ENCODE peak calls at places on chromosomes 6 and 20, in four cellular contexts. U is T follicular helper cell; J is kidney glomerular epithelial cell; N is activated naive CD8-positive, alpha-beta T cell treated with anti-CD3 and anti-CD28 coated beads for 36 hours. R is an unnamed sample.
A peak's percentile ranks its signal among the peaks of the same experiment; 100 is the strongest.

GRCh38 chr6:116557863-116558262 is 4.3 kb downstream of the CALHM4 start:
- DNase-seq in U (no peak), J (peak; percentile 89), N (no peak), R (no peak)

GRCh38 chr20:41632896-41633295 is 14.7 kb upstream of the CHD6 start:
- DNase-seq in U (no peak), J (no peak), N (no peak), R (no peak)

GRCh38 chr6:391559-392440 is at the start of gene IRF4:
- DNase-seq in U (no peak), J (no peak), N (peak; percentile 76), R (peak; percentile 81)

GRCh38 chr6:118745156-118745555 is 93.8 kb upstream of the CEP85L start:
- DNase-seq in U (no peak), J (no peak), N (no peak), R (no peak)

GRCh38 chr6:116779569-116780164 is 14.1 kb upstream of the FAM162B start:
- DNase-seq in U (no peak), J (peak; percentile 42), N (no peak), R (no peak)

GRCh38 chr6:111972714-111973678 is 80.9 kb upstream of the CCN6 start:
- DNase-seq in U (peak; percentile 63), J (peak; percentile 90), N (peak; percentile 70), R (peak; percentile 63)

GRCh38 chr20:64161595-64162238 is 2.5 kb upstream of the MYT1 start:
- DNase-seq in U (no peak), J (peak; percentile 25), N (peak; percentile 40), R (peak; percentile 43)

GRCh38 chr20:61842011-61842410 is 223.7 kb downstream of the TAF4 start:
- DNase-seq in U (no peak), J (no peak), N (no peak), R (no peak)

GRCh38 chr6:20463396-20463795 is 61.7 kb downstream of the E2F3 start:
- DNase-seq in U (no peak), J (no peak), N (no peak), R (no peak)

GRCh38 chr6:816510-817084 is 123.7 kb upstream of the EXOC2 start:
- DNase-seq in U (no peak), J (no peak), N (peak; percentile 64), R (peak; percentile 63)

GRCh38 chr6:38153511-38153910 is 334.0 kb downstream of the ZFAND3 start:
- DNase-seq in U (no peak), J (no peak), N (no peak), R (no peak)

GRCh38 chr6:27237089-27237723 is 10.3 kb upstream of the PRSS16 start:
- DNase-seq in U (no peak), J (peak; percentile 73), N (peak; percentile 57), R (peak; percentile 72)

GRCh38 chr20:62759981-62760431 is 36.3 kb upstream of the MRGBP start:
- DNase-seq in U (no peak), J (no peak), N (no peak), R (no peak)

GRCh38 chr6:56770011-56770520 is 127.4 kb upstream of the DST start:
- DNase-seq in U (no peak), J (no peak), N (no peak), R (no peak)

GRCh38 chr6:158220786-158221442 is 52.8 kb downstream of the GTF2H5 start:
- DNase-seq in U (peak; percentile 60), J (peak; percentile 58), N (peak; percentile 75), R (peak; percentile 78)

GRCh38 chr20:32477594-32478512 is 107.3 kb downstream of the NOL4L start:
- DNase-seq in U (no peak), J (no peak), N (no peak), R (no peak)

GRCh38 chr20:3687655-3688054 is 5.8 kb upstream of the ADAM33 start:
- DNase-seq in U (no peak), J (peak; percentile 9), N (no peak), R (no peak)

GRCh38 chr20:13659288-13659687 is 20.6 kb upstream of the TASP1 start:
- DNase-seq in U (no peak), J (no peak), N (no peak), R (no peak)

GRCh38 chr6:124753001-124753400 is 209.2 kb upstream of the RNF217 start:
- DNase-seq in U (no peak), J (no peak), N (no peak), R (no peak)

GRCh38 chr6:32085759-32086458 is 23.2 kb downstream of the TNXB start:
- DNase-seq in U (no peak), J (no peak), N (no peak), R (no peak)

GRCh38 chr6:69867075-69867911 is 937 bp downstream of the COL19A1 start:
- DNase-seq in U (peak; percentile 29), J (peak; percentile 11), N (peak; percentile 78), R (peak; percentile 70)

GRCh38 chr6:147910254-147910653 is 401.8 kb downstream of the SAMD5 start:
- DNase-seq in U (no peak), J (no peak), N (no peak), R (no peak)

GRCh38 chr6:490251-491037 is 98.9 kb downstream of the IRF4 start:
- DNase-seq in U (no peak), J (no peak), N (no peak), R (no peak)

GRCh38 chr6:72267470-72267869 is 354.4 kb upstream of the KCNQ5 start:
- DNase-seq in U (no peak), J (no peak), N (no peak), R (no peak)

R was measured in stimulated activated naive CD8-positive, alpha-beta T cell treated with anti-CD3 and anti-CD28 coated beads, Interleukin-15, Interleukin-2, amounts not matched to agents 100 U/mL and 50 U/mL, for 24 hours.